ENCODE peak calls at places on chromosomes 13 and 19, in eight cellular contexts. One of them, this sample, is unnamed.

GRCh38 chr19:5060591-5061339 is 91.9 kb downstream of the KDM4B start:
- DNase-seq in aorta: no peak
- DNase-seq in mammary epithelial cell: no peak
- DNase-seq in IMR-90: no peak
- DNase-seq in cardiac muscle cell: no peak
- DNase-seq in substantia nigra: peak
- DNase-seq in heart left ventricle: no peak
- DNase-seq in GM23338: no peak
- DNase-seq in this sample: no peak

GRCh38 chr13:61901946-61902541 is 486.4 kb upstream of the PCDH20 start:
- DNase-seq in aorta: no peak
- DNase-seq in mammary epithelial cell: no peak
- DNase-seq in IMR-90: no peak
- DNase-seq in cardiac muscle cell: no peak
- DNase-seq in substantia nigra: no peak
- DNase-seq in heart left ventricle: no peak
- DNase-seq in GM23338: no peak
- DNase-seq in this sample: no peak

GRCh38 chr13:108922108-108922507 is 292.7 kb downstream of the MYO16 start:
- DNase-seq in aorta: no peak
- DNase-seq in mammary epithelial cell: no peak
- DNase-seq in IMR-90: no peak
- DNase-seq in cardiac muscle cell: no peak
- DNase-seq in substantia nigra: no peak
- DNase-seq in heart left ventricle: no peak
- DNase-seq in GM23338: no peak
- DNase-seq in this sample: no peak

GRCh38 chr19:13132471-13133166 is 14.6 kb downstream of the NACC1 start:
- DNase-seq in aorta: no peak
- DNase-seq in mammary epithelial cell: peak
- DNase-seq in IMR-90: peak
- DNase-seq in cardiac muscle cell: no peak
- DNase-seq in substantia nigra: no peak
- DNase-seq in heart left ventricle: no peak
- DNase-seq in GM23338: no peak
- DNase-seq in this sample: no peak

GRCh38 chr13:93003531-93003930 is 223.1 kb upstream of the GPC6 start:
- DNase-seq in aorta: no peak
- DNase-seq in mammary epithelial cell: no peak
- DNase-seq in IMR-90: no peak
- DNase-seq in cardiac muscle cell: no peak
- DNase-seq in substantia nigra: no peak
- DNase-seq in heart left ventricle: no peak
- DNase-seq in GM23338: no peak
- DNase-seq in this sample: no peak

GRCh38 chr19:8093740-8094139 is 41.2 kb downstream of the CCL25 start:
- DNase-seq in aorta: no peak
- DNase-seq in mammary epithelial cell: no peak
- DNase-seq in IMR-90: no peak
- DNase-seq in cardiac muscle cell: no peak
- DNase-seq in substantia nigra: no peak
- DNase-seq in heart left ventricle: no peak
- DNase-seq in GM23338: no peak
- DNase-seq in this sample: no peak

GRCh38 chr13:44128522-44128921 is 245.1 kb upstream of the SERP2 start:
- DNase-seq in aorta: no peak
- DNase-seq in mammary epithelial cell: no peak
- DNase-seq in IMR-90: peak
- DNase-seq in cardiac muscle cell: no peak
- DNase-seq in substantia nigra: peak
- DNase-seq in heart left ventricle: peak
- DNase-seq in GM23338: no peak
- DNase-seq in this sample: no peak

GRCh38 chr13:51825681-51826254 is 19.2 kb downstream of the TMEM272 start:
- DNase-seq in aorta: no peak
- DNase-seq in mammary epithelial cell: no peak
- DNase-seq in IMR-90: no peak
- DNase-seq in cardiac muscle cell: no peak
- DNase-seq in substantia nigra: no peak
- DNase-seq in heart left ventricle: no peak
- DNase-seq in GM23338: no peak
- DNase-seq in this sample: no peak

GRCh38 chr13:91986771-91987515 is 588.5 kb downstream of the GPC5 start:
- DNase-seq in aorta: no peak
- DNase-seq in mammary epithelial cell: no peak
- DNase-seq in IMR-90: no peak
- DNase-seq in cardiac muscle cell: no peak
- DNase-seq in substantia nigra: no peak
- DNase-seq in heart left ventricle: no peak
- DNase-seq in GM23338: no peak
- DNase-seq in this sample: no peak

GRCh38 chr13:97226788-97227627 is 4.9 kb downstream of the MBNL2 start:
- DNase-seq in aorta: no peak
- DNase-seq in mammary epithelial cell: no peak
- DNase-seq in IMR-90: no peak
- DNase-seq in cardiac muscle cell: no peak
- DNase-seq in substantia nigra: peak
- DNase-seq in heart left ventricle: no peak
- DNase-seq in GM23338: peak
- DNase-seq in this sample: peak

GRCh38 chr13:40682449-40683240 is 16.2 kb upstream of the FOXO1 start:
- DNase-seq in aorta: no peak
- DNase-seq in mammary epithelial cell: no peak
- DNase-seq in IMR-90: peak
- DNase-seq in cardiac muscle cell: peak
- DNase-seq in substantia nigra: no peak
- DNase-seq in heart left ventricle: no peak
- DNase-seq in GM23338: peak
- DNase-seq in this sample: no peak

GRCh38 chr13:80469841-80470378 is 129.0 kb upstream of the SPRY2 start:
- DNase-seq in aorta: peak
- DNase-seq in mammary epithelial cell: peak
- DNase-seq in IMR-90: peak
- DNase-seq in cardiac muscle cell: no peak
- DNase-seq in substantia nigra: no peak
- DNase-seq in heart left ventricle: peak
- DNase-seq in GM23338: no peak
- DNase-seq in this sample: no peak

GRCh38 chr13:113935523-113935922 is 38.4 kb downstream of the C13orf46 start:
- DNase-seq in aorta: peak
- DNase-seq in mammary epithelial cell: no peak
- DNase-seq in IMR-90: no peak
- DNase-seq in cardiac muscle cell: no peak
- DNase-seq in substantia nigra: no peak
- DNase-seq in heart left ventricle: peak
- DNase-seq in GM23338: no peak
- DNase-seq in this sample: no peak

GRCh38 chr19:45881909-45882528 is 3.9 kb downstream of the IRF2BP1 start:
- DNase-seq in aorta: no peak
- DNase-seq in mammary epithelial cell: no peak
- DNase-seq in IMR-90: no peak
- DNase-seq in cardiac muscle cell: no peak
- DNase-seq in substantia nigra: no peak
- DNase-seq in heart left ventricle: no peak
- DNase-seq in GM23338: peak
- DNase-seq in this sample: no peak

DNA sequence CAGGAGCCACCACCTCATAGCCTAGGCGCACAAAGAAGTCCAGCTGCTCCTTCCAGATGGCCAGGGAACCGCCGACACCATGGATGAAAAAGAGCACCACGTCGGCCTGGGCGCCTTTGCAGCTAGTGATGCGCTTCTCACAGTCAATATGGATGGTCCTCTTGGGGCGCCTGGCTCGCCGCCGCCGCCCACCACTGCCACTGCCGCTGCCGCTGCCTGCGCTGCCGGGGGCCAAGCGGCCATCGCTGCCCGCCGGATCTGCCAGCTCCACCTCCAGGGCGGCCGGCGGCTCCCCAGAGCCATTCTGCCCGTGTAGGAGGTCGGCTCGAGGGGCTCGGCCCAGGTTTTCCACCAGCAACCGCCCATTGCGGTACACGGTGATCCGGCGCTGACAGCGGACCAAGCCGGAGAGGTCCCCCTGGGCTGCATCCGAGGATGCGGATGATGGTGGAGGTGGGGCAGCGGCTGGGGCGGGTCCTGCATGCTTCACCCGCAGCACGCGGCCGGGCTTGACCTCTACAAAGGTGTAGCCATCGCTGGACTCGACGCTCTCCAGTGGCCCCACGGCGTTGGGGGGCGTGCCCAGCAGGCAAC is 2.1 kb downstream of the ABHD8 start:
- DNase-seq in aorta: no peak
- DNase-seq in mammary epithelial cell: no peak
- DNase-seq in IMR-90: no peak
- DNase-seq in cardiac muscle cell: no peak
- DNase-seq in substantia nigra: no peak
- DNase-seq in heart left ventricle: no peak
- DNase-seq in GM23338: no peak
- DNase-seq in this sample: no peak
- H3K27ac ChIP-seq in aorta: no peak
- H3K27ac ChIP-seq in mammary epithelial cell: no peak
- H3K27ac ChIP-seq in IMR-90: no peak
- H3K27ac ChIP-seq in cardiac muscle cell: no peak
- H3K27ac ChIP-seq in substantia nigra: no peak
- H3K27ac ChIP-seq in heart left ventricle: no peak
- H3K27ac ChIP-seq in GM23338: no peak
- H3K27ac ChIP-seq in this sample: no peak

DNA sequence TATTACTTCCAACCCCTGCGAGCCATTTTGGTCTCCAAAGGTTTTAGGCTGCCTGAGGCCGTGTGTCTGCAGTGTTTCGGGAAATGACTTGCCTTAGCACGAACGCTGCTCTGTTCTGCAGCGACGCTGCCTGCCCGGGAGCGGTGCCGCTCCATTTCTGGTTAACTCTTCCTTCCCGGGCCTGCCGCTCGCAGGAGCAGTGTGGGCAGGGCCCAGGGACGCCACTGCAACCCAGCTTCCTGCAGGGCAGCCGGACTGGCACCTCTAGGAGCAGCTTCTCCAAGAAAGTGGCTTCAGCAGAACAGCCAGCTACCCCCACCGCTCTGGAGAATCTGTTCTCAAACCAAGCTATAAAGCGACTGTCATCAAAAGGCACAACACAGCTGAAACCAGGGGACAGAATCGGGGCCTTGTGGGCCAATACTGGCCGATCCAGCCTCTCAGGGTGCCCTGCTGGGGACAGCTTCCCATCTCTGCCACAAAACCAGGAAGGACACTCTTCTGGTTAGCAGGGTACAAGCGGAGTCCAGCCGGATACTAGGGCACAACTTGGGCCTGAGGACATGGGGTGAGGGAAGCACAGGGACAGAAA is 72.2 kb downstream of the KCTD15 start:
- DNase-seq in aorta: peak
- DNase-seq in mammary epithelial cell: peak
- DNase-seq in IMR-90: no peak
- DNase-seq in cardiac muscle cell: peak
- DNase-seq in substantia nigra: peak
- DNase-seq in heart left ventricle: peak
- DNase-seq in GM23338: peak
- DNase-seq in this sample: no peak
- H3K27ac ChIP-seq in aorta: no peak
- H3K27ac ChIP-seq in mammary epithelial cell: peak
- H3K27ac ChIP-seq in IMR-90: no peak
- H3K27ac ChIP-seq in cardiac muscle cell: peak
- H3K27ac ChIP-seq in substantia nigra: no peak
- H3K27ac ChIP-seq in heart left ventricle: no peak
- H3K27ac ChIP-seq in GM23338: no peak
- H3K27ac ChIP-seq in this sample: no peak

DNA sequence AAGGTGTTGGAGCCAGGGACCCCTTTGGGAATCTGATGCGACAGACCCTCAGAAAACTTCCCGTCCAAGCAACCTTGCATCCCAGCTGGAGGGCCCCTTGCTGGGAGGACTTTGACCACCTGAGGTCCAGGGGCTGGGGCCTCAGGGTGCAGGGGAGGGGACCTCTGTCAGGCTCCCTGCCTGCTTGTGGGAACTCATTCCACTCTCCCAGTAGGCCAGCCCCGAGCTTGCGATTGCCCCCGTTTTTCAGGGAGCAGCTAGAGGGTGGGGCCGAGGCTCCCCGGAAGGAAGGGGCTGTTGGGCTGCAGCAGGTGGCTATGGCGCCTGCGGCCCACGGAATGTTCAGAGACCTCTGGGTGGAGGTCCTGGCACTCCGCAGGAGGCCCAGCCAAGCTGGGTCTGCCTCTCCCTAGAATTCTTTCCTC is 2.8 kb downstream of the GNA11 start:
- DNase-seq in aorta: no peak
- DNase-seq in mammary epithelial cell: no peak
- DNase-seq in IMR-90: no peak
- DNase-seq in cardiac muscle cell: no peak
- DNase-seq in substantia nigra: no peak
- DNase-seq in heart left ventricle: peak
- DNase-seq in GM23338: no peak
- DNase-seq in this sample: no peak
- H3K27ac ChIP-seq in aorta: no peak
- H3K27ac ChIP-seq in mammary epithelial cell: no peak
- H3K27ac ChIP-seq in IMR-90: no peak
- H3K27ac ChIP-seq in cardiac muscle cell: no peak
- H3K27ac ChIP-seq in substantia nigra: peak
- H3K27ac ChIP-seq in heart left ventricle: peak
- H3K27ac ChIP-seq in GM23338: no peak
- H3K27ac ChIP-seq in this sample: no peak

DNA sequence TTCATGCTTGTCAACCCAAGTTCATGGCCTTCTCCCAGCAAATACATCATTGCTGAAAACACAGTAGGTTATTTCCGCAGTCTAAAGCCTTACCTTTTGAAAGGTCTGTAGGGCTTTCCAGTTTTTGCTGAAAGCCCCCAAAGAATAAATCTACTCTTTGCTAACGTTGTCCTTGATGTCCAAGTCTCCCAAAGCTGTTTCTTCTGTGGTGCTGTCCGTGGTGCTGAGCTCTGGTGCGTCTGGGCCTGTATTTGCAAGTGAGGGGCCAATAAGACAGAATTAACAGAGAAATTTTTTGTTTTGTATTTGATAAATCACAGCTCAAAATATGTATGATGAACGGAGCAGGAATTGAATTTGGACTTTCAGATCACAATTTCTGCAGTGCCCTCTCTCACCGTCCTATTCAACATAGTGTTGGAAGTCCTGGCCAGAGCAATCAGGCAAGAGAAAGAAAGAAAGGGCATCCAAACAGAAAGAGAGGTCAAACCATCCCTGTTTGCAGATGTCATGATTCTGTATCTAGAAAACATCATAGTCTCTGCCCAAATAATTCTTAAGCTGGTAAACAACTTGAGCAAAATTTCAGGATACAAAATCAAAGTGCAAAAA is 9.8 kb upstream of the LGALS16 start:
- DNase-seq in aorta: no peak
- DNase-seq in mammary epithelial cell: no peak
- DNase-seq in IMR-90: peak
- DNase-seq in cardiac muscle cell: peak
- DNase-seq in substantia nigra: no peak
- DNase-seq in heart left ventricle: no peak
- DNase-seq in GM23338: peak
- DNase-seq in this sample: no peak
- H3K27ac ChIP-seq in aorta: no peak
- H3K27ac ChIP-seq in mammary epithelial cell: no peak
- H3K27ac ChIP-seq in IMR-90: no peak
- H3K27ac ChIP-seq in cardiac muscle cell: no peak
- H3K27ac ChIP-seq in substantia nigra: no peak
- H3K27ac ChIP-seq in heart left ventricle: no peak
- H3K27ac ChIP-seq in GM23338: no peak
- H3K27ac ChIP-seq in this sample: no peak

GRCh38 chr19:14530505-14530904 is 1.1 kb downstream of the TECR start:
- DNase-seq in aorta: no peak
- DNase-seq in mammary epithelial cell: no peak
- DNase-seq in IMR-90: no peak
- DNase-seq in cardiac muscle cell: no peak
- DNase-seq in substantia nigra: no peak
- DNase-seq in heart left ventricle: no peak
- DNase-seq in GM23338: no peak
- DNase-seq in this sample: no peak
- H3K27ac ChIP-seq in aorta: no peak
- H3K27ac ChIP-seq in mammary epithelial cell: no peak
- H3K27ac ChIP-seq in IMR-90: no peak
- H3K27ac ChIP-seq in cardiac muscle cell: no peak
- H3K27ac ChIP-seq in substantia nigra: no peak
- H3K27ac ChIP-seq in heart left ventricle: no peak
- H3K27ac ChIP-seq in GM23338: no peak
- H3K27ac ChIP-seq in this sample: peak

This sample was measured in effector memory CD4-positive, alpha-beta T cell.